ENCODE peak calls at places on chromosomes 11 and 22, in five cellular contexts. H, C, K, J and V are unnamed samples.

GRCh38 chr11:116190206-116190605 is 582.6 kb downstream of the BUD13 start:
- DNase-seq in H (no peak), C (no peak), K (no peak), J (no peak), V (no peak)

GRCh38 chr11:94243571-94244229 is 60.7 kb upstream of the IZUMO1R start:
- DNase-seq in K (no peak), C (no peak), J (no peak), H (no peak), V (no peak)

GRCh38 chr22:37599161-37599560 is 9.5 kb upstream of the GGA1 start:
- DNase-seq in H (no peak), J (no peak), C (no peak), K (no peak), V (no peak)

GRCh38 chr11:74269161-74269809 is 42.2 kb downstream of the P4HA3 start:
- DNase-seq in C (no peak), J (no peak), H (no peak), K (no peak), V (no peak)

GRCh38 chr11:35344990-35345655 is 74.2 kb downstream of the SLC1A2 start:
- DNase-seq in K (peak; percentile 49), H (no peak), J (no peak), C (no peak), V (peak; percentile 48)

GRCh38 chr11:79461144-79461543 is 20.3 kb upstream of the TENM4 start:
- DNase-seq in H (peak; percentile 56), K (no peak), J (no peak), C (no peak), V (no peak)

GRCh38 chr22:33467067-33467466 is 408.9 kb upstream of the SYN3 start:
- DNase-seq in C (no peak), H (no peak), K (no peak), J (no peak), V (no peak)

GRCh38 chr11:12674571-12674935 is 332 bp downstream of the TEAD1 start:
- DNase-seq in J (no peak), C (no peak), H (no peak), K (no peak), V (no peak)

GRCh38 chr11:126140932-126141291 is 70.5 kb downstream of the RPUSD4 start:
- DNase-seq in C (no peak), J (no peak), H (peak; percentile 82), K (peak; percentile 58), V (peak; percentile 57)

GRCh38 chr22:48146426-48146825 is 1384.0 kb downstream of the TBC1D22A start:
- DNase-seq in H (no peak), K (no peak), C (no peak), J (no peak), V (no peak)

GRCh38 chr11:2776351-2777061 is 76.7 kb upstream of the KCNQ1OT1 start:
- DNase-seq in H (peak; percentile 21), C (no peak), J (no peak), K (peak; percentile 42), V (peak; percentile 49)

GRCh38 chr11:19774817-19775600 is 62.4 kb downstream of the NAV2 start:
- DNase-seq in H (no peak), J (no peak), K (no peak), C (no peak), V (no peak)

GRCh38 chr22:24871611-24872205 is 65.7 kb downstream of the SGSM1 start:
- DNase-seq in K (no peak), C (no peak), J (no peak), H (no peak), V (no peak)

GRCh38 chr11:68016904-68017817 is 7.0 kb downstream of the ALDH3B1 start:
- DNase-seq in J (no peak), K (no peak), H (no peak), C (no peak), V (peak; percentile 24)

GRCh38 chr11:119664063-119664572 is 64.9 kb downstream of the NECTIN1 start:
- DNase-seq in K (no peak), C (peak; percentile 43), J (no peak), H (no peak), V (no peak)

GRCh38 chr11:95950905-95951304 is 27.0 kb upstream of the MTMR2 start:
- DNase-seq in J (no peak), K (no peak), H (no peak), C (no peak), V (no peak)

GRCh38 chr11:20162824-20163777 is 2.8 kb upstream of the DBX1 start:
- DNase-seq in K (no peak), C (no peak), J (no peak), H (no peak), V (no peak)

GRCh38 chr22:28268176-28268575 is 349.1 kb upstream of the PITPNB start:
- DNase-seq in H (no peak), J (no peak), C (no peak), K (no peak), V (no peak)

GRCh38 chr11:122754553-122755322 is 83.6 kb upstream of the CRTAM start:
- DNase-seq in J (no peak), K (no peak), C (no peak), H (no peak), V (no peak)

GRCh38 chr11:34190192-34191139 is 85.0 kb downstream of the NAT10 start:
- DNase-seq in C (no peak), H (no peak), J (no peak), K (no peak), V (no peak)

GRCh38 chr11:104534268-104534667 is 364.0 kb downstream of the CASP12 start:
- DNase-seq in K (no peak), H (no peak), C (no peak), J (no peak), V (no peak)

GRCh38 chr11:101176381-101176780 is 46.8 kb upstream of the PGR start:
- DNase-seq in C (no peak), H (no peak), K (no peak), J (no peak), V (no peak)

GRCh38 chr11:104541706-104542105 is 356.6 kb downstream of the CASP12 start:
- DNase-seq in K (no peak), J (no peak), H (no peak), C (no peak), V (no peak)

GRCh38 chr11:106087815-106088435 is 10.5 kb downstream of the AASDHPPT start:
- DNase-seq in H (peak; percentile 52), K (peak; percentile 55), C (peak; percentile 18), J (no peak), V (peak; percentile 24)

GRCh38 chr11:92329137-92329536 is 104.5 kb downstream of the FAT3 start:
- DNase-seq in H (no peak), C (no peak), J (no peak), K (no peak), V (no peak)

GRCh38 chr11:6475936-6476335 is 2.2 kb upstream of the TRIM3 start:
- DNase-seq in K (no peak), H (no peak), J (no peak), C (no peak), V (no peak)

GRCh38 chr11:131463609-131464008 is 93.2 kb downstream of the NTM start:
- DNase-seq in K (no peak), H (no peak), C (no peak), J (no peak), V (no peak)

GRCh38 chr11:58567889-58568512 is 7.7 kb downstream of the LPXN start:
- DNase-seq in H (peak; percentile 30), J (peak; percentile 57), C (no peak), K (no peak), V (no peak)

GRCh38 chr11:70544774-70545625 is 146.7 kb downstream of the CTTN start:
- DNase-seq in H (no peak), K (no peak), C (no peak), J (no peak), V (no peak)

GRCh38 chr22:38872831-38873248 is 824 bp upstream of the CBX6 start:
- DNase-seq in K (no peak), J (no peak), C (no peak), H (peak; percentile 83), V (peak; percentile 72)

GRCh38 chr22:20455709-20456063 is 18.1 kb upstream of the SCARF2 start:
- DNase-seq in H (no peak), K (no peak), J (no peak), C (no peak), V (no peak)

GRCh38 chr22:49730656-49731055 is 97.0 kb downstream of the BRD1 start:
- DNase-seq in J (no peak), H (no peak), C (no peak), K (no peak), V (no peak)

GRCh38 chr22:49296561-49296960 is 531.1 kb downstream of the BRD1 start:
- DNase-seq in C (no peak), H (no peak), J (no peak), K (peak; percentile 33), V (no peak)

GRCh38 chr22:24166811-24167210 is 14.5 kb upstream of the SUSD2 start:
- DNase-seq in K (no peak), C (no peak), J (no peak), H (no peak), V (no peak)